ENCODE peak calls at places on chromosomes 3 and 15, in seven cellular contexts. F is activated CD4-positive, alpha-beta T cell treated with anti-CD3 and anti-CD28 coated beads, Interleukin-2, amount 50 U/mL, for 1 hour; Q is cardiac fibroblast; I is AG10803; T is activated B cell treated with CpG ODN at 0.5 μM for 24 hours; G is T-helper 22 cell; N is stimulated activated CD4-positive, alpha-beta T cell treated with anti-CD3 and anti-CD28 coated beads, Interleukin-4, amount 100 ng/mL, for 48 hours. U is an unnamed sample.

GRCh38 chr3:149214702-149215101 is 6.9 kb downstream of the CP start:
- DNase-seq in Q (no peak), N (no peak), G (no peak), T (no peak), I (no peak), F (no peak), U (no peak)

GRCh38 chr3:178847170-178847569 is 224.4 kb downstream of the ZMAT3 start:
- DNase-seq in F (no peak), I (peak), T (no peak), N (no peak), Q (peak), G (no peak), U (no peak)

GRCh38 chr3:178711753-178712152 is 175.5 kb downstream of the KCNMB2 start:
- DNase-seq in G (no peak), F (no peak), N (no peak), T (no peak), Q (no peak), I (no peak), U (no peak)

GRCh38 chr15:71115567-71116351 is 488 bp downstream of the THSD4 start:
- DNase-seq in G (no peak), I (peak), Q (peak), N (no peak), T (no peak), F (no peak), U (peak)

GRCh38 chr3:33047842-33048834 is 48.8 kb downstream of the GLB1 start:
- DNase-seq in N (no peak), Q (no peak), I (no peak), F (peak), G (peak), T (no peak), U (no peak)

GRCh38 chr3:125375950-125376679 is 990 bp upstream of the ZNF148 start:
- DNase-seq in G (no peak), Q (no peak), F (no peak), N (no peak), T (no peak), I (peak), U (no peak)

GRCh38 chr15:49045691-49046112 is 544 bp downstream of the SECISBP2L start:
- DNase-seq in F (no peak), I (peak), G (no peak), N (no peak), Q (peak), T (no peak), U (no peak)

GRCh38 chr15:49808341-49808740 is 187.5 kb downstream of the DTWD1 start:
- DNase-seq in I (no peak), Q (no peak), F (no peak), T (no peak), N (no peak), G (no peak), U (no peak)

GRCh38 chr3:88220126-88220525 is 70.4 kb downstream of the C3orf38 start:
- DNase-seq in I (no peak), T (no peak), F (no peak), Q (no peak), N (no peak), G (no peak), U (no peak)

GRCh38 chr3:135539351-135539750 is 426.2 kb upstream of the PPP2R3A start:
- DNase-seq in T (no peak), G (no peak), N (no peak), I (no peak), F (no peak), Q (no peak), U (no peak)

GRCh38 chr15:50358805-50359204 is 3.8 kb upstream of the GABPB1 start:
- DNase-seq in I (peak), G (no peak), T (no peak), Q (peak), F (peak), N (peak), U (no peak)

GRCh38 chr15:87816811-87817210 is 439.7 kb downstream of the NTRK3 start:
- DNase-seq in F (no peak), G (no peak), Q (peak), I (peak), T (no peak), N (no peak), U (no peak)

GRCh38 chr15:44545934-44546802 is 9.2 kb downstream of the EIF3J start:
- DNase-seq in T (no peak), I (peak), G (no peak), Q (peak), F (no peak), N (peak), U (no peak)

GRCh38 chr3:13071695-13072094 is 1.5 kb downstream of the IQSEC1 start:
- DNase-seq in G (no peak), F (no peak), N (no peak), I (no peak), T (no peak), Q (no peak), U (no peak)

GRCh38 chr3:13401149-13401548 is 19.0 kb downstream of the NUP210 start:
- DNase-seq in G (no peak), I (no peak), F (no peak), T (no peak), N (no peak), Q (no peak), U (no peak)

GRCh38 chr3:182861345-182861744 is 68.0 kb downstream of the ATP11B start:
- DNase-seq in T (no peak), I (peak), G (no peak), F (no peak), Q (no peak), N (no peak), U (no peak)

GRCh38 chr3:32706348-32707025 is 21.5 kb downstream of the CNOT10 start:
- DNase-seq in Q (no peak), I (peak), T (no peak), G (no peak), F (no peak), N (no peak), U (no peak)

GRCh38 chr3:100553618-100554372 is 55.6 kb upstream of the ADGRG7 start:
- DNase-seq in N (no peak), Q (no peak), F (no peak), G (no peak), T (no peak), I (no peak), U (no peak)

GRCh38 chr3:171354706-171355582 is 105.3 kb downstream of the TNIK start:
- DNase-seq in F (no peak), G (no peak), T (no peak), Q (no peak), I (no peak), N (no peak), U (no peak)

GRCh38 chr3:183428140-183429023 is at the start of gene MCF2L2:
- DNase-seq in G (peak), Q (peak), T (peak), I (peak), F (peak), N (peak), U (peak)

GRCh38 chr3:179962617-179963387 is 73.9 kb downstream of the PEX5L start:
- DNase-seq in I (no peak), T (no peak), Q (no peak), N (no peak), G (no peak), F (no peak), U (no peak)

GRCh38 chr15:32688151-32688639 is 29.6 kb upstream of the GREM1 start:
- DNase-seq in G (no peak), Q (peak), I (peak), F (no peak), N (no peak), T (no peak), U (no peak)